ENCODE peak calls at places on chromosomes 7 and 10, in seven cellular contexts. K, X, Z, P, S, I and B are unnamed samples.

GRCh38 chr7:155660059-155660757 is 15.7 kb downstream of the RBM33 start:
- DNase-seq in K (peak), X (no peak), Z (no peak), P (no peak), S (no peak), I (no peak), B (peak)

GRCh38 chr10:100827819-100828743 is 82.7 kb downstream of the PAX2 start:
- DNase-seq in K (no peak), X (peak), Z (peak), P (peak), S (no peak), I (peak), B (peak)

GRCh38 chr7:96870934-96871333 is 134.4 kb upstream of the DLX6 start:
- DNase-seq in K (no peak), X (no peak), Z (peak), P (no peak), S (no peak), I (no peak), B (no peak)

GRCh38 chr10:132363376-132363775 is 31.4 kb downstream of the LRRC27 start:
- DNase-seq in K (no peak), X (peak), Z (no peak), P (no peak), S (no peak), I (no peak), B (no peak)

GRCh38 chr7:131103997-131104396 is 223.7 kb upstream of the MKLN1 start:
- DNase-seq in K (peak), X (no peak), Z (peak), P (no peak), S (no peak), I (no peak), B (peak)

GRCh38 chr7:131076032-131076431 is 251.6 kb upstream of the MKLN1 start:
- DNase-seq in K (peak), X (no peak), Z (no peak), P (no peak), S (no peak), I (no peak), B (no peak)

GRCh38 chr10:29735628-29736324 is 101.0 kb upstream of the SVIL start:
- DNase-seq in K (peak), X (peak), Z (peak), P (peak), S (peak), I (peak), B (peak)

GRCh38 chr10:98246911-98247820 is 20.8 kb downstream of the LOXL4 start:
- DNase-seq in K (peak), X (no peak), Z (no peak), P (no peak), S (no peak), I (no peak), B (peak)

GRCh38 chr7:132053871-132054270 is 497.4 kb upstream of the PODXL start:
- DNase-seq in K (no peak), X (no peak), Z (no peak), P (no peak), S (no peak), I (no peak), B (no peak)

GRCh38 chr10:14606633-14607032 is 168.1 kb downstream of the FAM107B start:
- DNase-seq in K (no peak), X (no peak), Z (no peak), P (no peak), S (no peak), I (no peak), B (no peak)

GRCh38 chr7:141071855-141072547 is 1.9 kb upstream of the TMEM178B start:
- DNase-seq in K (no peak), X (peak), Z (no peak), P (peak), S (no peak), I (peak), B (no peak)

GRCh38 chr7:159067870-159068787 is 76.5 kb downstream of the VIPR2 start:
- DNase-seq in K (no peak), X (no peak), Z (no peak), P (no peak), S (no peak), I (no peak), B (no peak)

GRCh38 chr10:109956454-109957091 is 33.3 kb upstream of the XPNPEP1 start:
- DNase-seq in K (peak), X (peak), Z (peak), P (no peak), S (no peak), I (peak), B (peak)

GRCh38 chr10:124265776-124266467 is 152.8 kb downstream of the OAT start:
- DNase-seq in K (no peak), X (no peak), Z (no peak), P (no peak), S (no peak), I (no peak), B (no peak)

GRCh38 chr7:141072548-141073172 is 1.2 kb upstream of the TMEM178B start:
- DNase-seq in K (peak), X (peak), Z (no peak), P (peak), S (no peak), I (peak), B (peak)

GRCh38 chr7:223861-224260 is 31.5 kb downstream of the FAM20C start:
- DNase-seq in K (no peak), X (no peak), Z (no peak), P (no peak), S (no peak), I (no peak), B (no peak)

GRCh38 chr7:29408841-29409243 is 154.8 kb upstream of the PRR15 start:
- DNase-seq in K (peak), X (peak), Z (peak), P (peak), S (peak), I (peak), B (peak)

GRCh38 chr7:2510909-2511768 is 8.4 kb upstream of the LFNG start:
- DNase-seq in K (no peak), X (no peak), Z (no peak), P (no peak), S (no peak), I (no peak), B (no peak)

GRCh38 chr7:19114591-19114855 is 2.9 kb downstream of the TWIST1 start:
- DNase-seq in K (peak), X (no peak), Z (no peak), P (no peak), S (no peak), I (no peak), B (peak)

GRCh38 chr7:1361756-1362125 is 97.5 kb downstream of the MICALL2 start:
- DNase-seq in K (no peak), X (no peak), Z (no peak), P (no peak), S (no peak), I (no peak), B (no peak)

GRCh38 chr7:150962743-150963399 is 15.2 kb downstream of the KCNH2 start:
- DNase-seq in K (peak), X (peak), Z (no peak), P (no peak), S (no peak), I (peak), B (peak)

GRCh38 chr7:158560386-158560785 is 27.2 kb downstream of the PTPRN2 start:
- DNase-seq in K (no peak), X (no peak), Z (no peak), P (no peak), S (no peak), I (no peak), B (no peak)

GRCh38 chr10:124641282-124642075 is 102.7 kb downstream of the FAM53B start:
- DNase-seq in K (peak), X (no peak), Z (peak), P (no peak), S (no peak), I (no peak), B (peak)

GRCh38 chr7:22400150-22400814 is 43.3 kb upstream of the RAPGEF5 start:
- DNase-seq in K (no peak), X (no peak), Z (no peak), P (no peak), S (no peak), I (no peak), B (no peak)

GRCh38 chr7:66859794-66860645 is 61.0 kb upstream of the TMEM248 start:
- DNase-seq in K (peak), X (peak), Z (no peak), P (no peak), S (no peak), I (peak), B (peak)

GRCh38 chr7:150439926-150440325 is 10.5 kb upstream of the GIMAP8 start:
- DNase-seq in K (peak), X (no peak), Z (no peak), P (no peak), S (no peak), I (no peak), B (no peak)

GRCh38 chr7:1229956-1230355 is 2.7 kb upstream of the UNCX start:
- DNase-seq in K (no peak), X (peak), Z (no peak), P (no peak), S (no peak), I (peak), B (no peak)

GRCh38 chr10:110426294-110427153 is 71.2 kb upstream of the DUSP5 start:
- DNase-seq in K (peak), X (peak), Z (peak), P (no peak), S (no peak), I (no peak), B (no peak)

GRCh38 chr7:77316219-77316978 is 99.8 kb downstream of the GSAP start:
- DNase-seq in K (no peak), X (no peak), Z (no peak), P (no peak), S (no peak), I (no peak), B (no peak)

GRCh38 chr7:123570390-123571182 is 13.0 kb upstream of the NDUFA5 start:
- DNase-seq in K (no peak), X (no peak), Z (peak), P (no peak), S (no peak), I (no peak), B (no peak)

GRCh38 chr7:76352193-76352592 is 6.6 kb downstream of the YWHAG start:
- DNase-seq in K (peak), X (no peak), Z (peak), P (no peak), S (no peak), I (no peak), B (peak)

GRCh38 chr7:57305192-57305748 is 144.7 kb upstream of the ZNF716 start:
- DNase-seq in K (no peak), X (no peak), Z (no peak), P (no peak), S (no peak), I (no peak), B (no peak)

GRCh38 chr10:83680470-83680891 is 458.8 kb upstream of the GHITM start:
- DNase-seq in K (no peak), X (no peak), Z (no peak), P (no peak), S (no peak), I (no peak), B (no peak)

GRCh38 chr10:79186742-79187544 is 118.2 kb downstream of the ZMIZ1 start:
- DNase-seq in K (no peak), X (no peak), Z (no peak), P (no peak), S (no peak), I (no peak), B (no peak)
- H3K27ac ChIP-seq in K (no peak), X (no peak), Z (no peak), P (no peak), S (no peak), I (no peak), B (peak)

GRCh38 chr10:218753-219152 is 83.5 kb downstream of the ZMYND11 start:
- DNase-seq in K (no peak), X (no peak), Z (no peak), P (no peak), S (no peak), I (no peak), B (no peak)
- H3K4ac ChIP-seq in K (no peak), X (no peak), Z (no peak), P (no peak), S (no peak), I (no peak), B (no peak)

GRCh38 chr10:102780246-102780645 is 36.5 kb downstream of the WBP1L start:
- DNase-seq in K (peak), X (no peak), Z (no peak), P (no peak), S (no peak), I (no peak), B (no peak)

GRCh38 chr10:102777696-102778530 is 34.2 kb downstream of the WBP1L start:
- DNase-seq in K (no peak), X (peak), Z (peak), P (no peak), S (no peak), I (peak), B (no peak)

GRCh38 chr10:102778781-102779180 is 35.0 kb downstream of the WBP1L start:
- DNase-seq in K (no peak), X (no peak), Z (no peak), P (no peak), S (no peak), I (no peak), B (no peak)

GRCh38 chr10:102781089-102781920 is 37.6 kb downstream of the WBP1L start:
- DNase-seq in K (no peak), X (peak), Z (no peak), P (no peak), S (no peak), I (no peak), B (peak)

DNA sequence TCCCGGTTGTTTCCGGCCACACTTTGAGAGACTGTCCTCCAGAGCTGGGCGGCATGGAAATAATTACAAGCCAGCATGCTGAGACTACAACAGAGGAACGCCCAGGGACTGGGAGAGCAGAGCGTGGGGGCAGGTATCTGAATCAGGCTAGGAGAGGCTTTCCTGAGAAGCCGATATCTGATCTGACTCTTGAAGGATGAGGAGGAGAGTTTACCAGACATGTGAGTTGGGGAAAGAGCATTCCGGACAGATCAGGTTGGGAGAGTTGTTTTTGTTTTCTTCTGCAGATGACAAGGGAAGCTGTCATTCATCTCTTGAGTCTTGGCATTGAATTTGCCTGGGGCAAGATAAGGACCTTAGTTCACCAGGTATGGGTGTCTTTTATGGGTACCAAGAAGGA is 35.9 kb downstream of the WBP1L start:
- DNase-seq in K (no peak), X (no peak), Z (peak), P (no peak), S (no peak), I (no peak), B (no peak)
- H2BK5ac ChIP-seq in K (no peak), X (no peak), Z (no peak), P (no peak), S (no peak), I (no peak), B (no peak)

DNA sequence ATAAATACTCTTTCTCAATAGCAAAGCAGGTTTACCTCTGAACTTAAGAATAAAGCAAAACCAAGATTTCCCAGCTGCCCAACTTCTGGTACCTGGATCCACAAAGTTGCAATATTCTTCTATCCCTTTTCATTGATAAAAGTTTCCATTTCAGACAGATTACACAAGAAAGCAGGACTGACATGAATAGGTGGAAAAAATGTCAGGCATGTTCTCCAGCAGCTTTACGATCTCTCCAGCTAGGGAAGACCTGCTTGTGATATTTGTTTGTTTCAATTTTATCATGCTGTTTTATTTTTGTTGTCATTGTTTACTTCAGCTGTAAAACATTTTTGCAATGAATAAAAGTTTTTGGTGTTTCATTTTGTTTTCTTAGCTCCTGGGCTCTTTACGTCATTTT is 9.0 kb downstream of the RGS10 start:
- DNase-seq in K (no peak), X (no peak), Z (peak), P (no peak), S (no peak), I (no peak), B (peak)
- H3K27ac ChIP-seq in K (no peak), X (no peak), Z (no peak), P (no peak), S (no peak), I (no peak), B (no peak)

GRCh38 chr10:71079761-71080380 is 132.5 kb upstream of the UNC5B start:
- DNase-seq in K (no peak), X (no peak), Z (no peak), P (no peak), S (no peak), I (peak), B (no peak)

GRCh38 chr10:71078454-71079145 is 133.8 kb upstream of the UNC5B start:
- DNase-seq in K (no peak), X (no peak), Z (no peak), P (no peak), S (no peak), I (peak), B (no peak)

GRCh38 chr10:71076473-71077142 is 135.8 kb upstream of the UNC5B start:
- DNase-seq in K (no peak), X (peak), Z (no peak), P (no peak), S (no peak), I (peak), B (no peak)

GRCh38 chr10:71077143-71077581 is 135.2 kb upstream of the UNC5B start:
- DNase-seq in K (no peak), X (peak), Z (no peak), P (no peak), S (no peak), I (peak), B (no peak)

GRCh38 chr10:71077796-71078453 is 134.4 kb upstream of the UNC5B start:
- DNase-seq in K (no peak), X (no peak), Z (no peak), P (no peak), S (no peak), I (no peak), B (no peak)
- H3K4ac ChIP-seq in K (no peak), X (no peak), Z (no peak), P (no peak), S (no peak), I (no peak), B (no peak)

DNA sequence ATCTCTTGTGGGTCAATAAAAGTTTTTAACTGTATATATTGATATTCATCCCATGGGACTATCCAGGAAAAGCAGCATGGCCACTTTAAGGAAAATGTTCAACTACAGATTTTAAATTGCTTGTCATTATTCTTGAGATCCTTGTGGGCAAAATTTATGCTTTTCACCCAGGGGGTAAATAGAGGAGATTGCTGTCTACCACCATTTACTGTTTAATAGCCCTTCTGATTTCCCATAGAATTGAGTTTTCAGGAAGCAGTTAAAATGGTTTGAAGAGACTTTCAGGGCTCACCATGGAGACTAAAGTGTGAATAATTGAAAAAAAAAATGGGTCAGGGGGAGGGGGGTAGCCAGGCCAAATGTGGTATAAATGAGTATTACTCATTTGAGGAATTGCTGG is 901.1 kb upstream of the POT1 start:
- DNase-seq in K (no peak), X (no peak), Z (no peak), P (no peak), S (no peak), I (no peak), B (no peak)
- H2BK5ac ChIP-seq in K (no peak), X (no peak), Z (no peak), P (no peak), S (no peak), I (no peak), B (no peak)

GRCh38 chr10:114758331-114758730 is 63.2 kb upstream of the FHIP2A start:
- DNase-seq in K (peak), X (no peak), Z (no peak), P (no peak), S (no peak), I (no peak), B (no peak)
- H3K27ac ChIP-seq in K (no peak), X (no peak), Z (no peak), P (no peak), S (no peak), I (no peak), B (no peak)

GRCh38 chr10:69572159-69573055 is 815 bp downstream of the NEUROG3 start:
- DNase-seq in K (peak), X (no peak), Z (no peak), P (no peak), S (no peak), I (peak), B (peak)

GRCh38 chr10:69569144-69569934 is 3.9 kb downstream of the NEUROG3 start:
- DNase-seq in K (no peak), X (no peak), Z (no peak), P (no peak), S (no peak), I (no peak), B (no peak)

GRCh38 chr10:69573056-69573806 is at the start of gene NEUROG3:
- DNase-seq in K (no peak), X (peak), Z (no peak), P (no peak), S (no peak), I (peak), B (no peak)

GRCh38 chr10:69570050-69570816 is 3.0 kb downstream of the NEUROG3 start:
- DNase-seq in K (no peak), X (no peak), Z (no peak), P (no peak), S (no peak), I (peak), B (no peak)

GRCh38 chr10:69571618-69572158 is 1.5 kb downstream of the NEUROG3 start:
- DNase-seq in K (no peak), X (no peak), Z (no peak), P (no peak), S (no peak), I (peak), B (no peak)
- H3K4ac ChIP-seq in K (no peak), X (no peak), Z (no peak), P (no peak), S (no peak), I (no peak), B (no peak)

GRCh38 chr10:71244638-71245419 is 32.5 kb downstream of the UNC5B start:
- DNase-seq in K (peak), X (no peak), Z (no peak), P (no peak), S (no peak), I (no peak), B (peak)

GRCh38 chr10:71247804-71248203 is 35.4 kb downstream of the UNC5B start:
- DNase-seq in K (no peak), X (no peak), Z (no peak), P (no peak), S (no peak), I (no peak), B (no peak)

GRCh38 chr10:71247306-71247705 is 34.9 kb downstream of the UNC5B start:
- DNase-seq in K (no peak), X (no peak), Z (no peak), P (no peak), S (no peak), I (no peak), B (no peak)

GRCh38 chr10:71245420-71246325 is 33.3 kb downstream of the UNC5B start:
- DNase-seq in K (no peak), X (no peak), Z (no peak), P (no peak), S (no peak), I (no peak), B (no peak)

GRCh38 chr10:71246591-71247143 is 34.3 kb downstream of the UNC5B start:
- DNase-seq in K (no peak), X (no peak), Z (peak), P (no peak), S (no peak), I (no peak), B (no peak)
- H2BK5ac ChIP-seq in K (no peak), X (no peak), Z (peak), P (no peak), S (peak), I (no peak), B (no peak)